ENCODE peak calls at places on chromosomes 7 and 10, in eight cellular contexts. One of them, this sample, is unnamed.

GRCh38 chr7:8260871-8261707 is 878 bp downstream of the ICA1 start:
- DNase-seq in SW 1271: no peak
- DNase-seq in NCI-H1436: peak
- DNase-seq in AG10803: no peak
- DNase-seq in A172: peak
- DNase-seq in endodermal cell: no peak
- DNase-seq in NCI-H510A: peak
- DNase-seq in HFF-Myc: no peak
- DNase-seq in this sample: peak

GRCh38 chr7:30934732-30935568 is 23.3 kb downstream of the AQP1 start:
- DNase-seq in SW 1271: no peak
- DNase-seq in NCI-H1436: no peak
- DNase-seq in AG10803: no peak
- DNase-seq in A172: no peak
- DNase-seq in endodermal cell: no peak
- DNase-seq in NCI-H510A: no peak
- DNase-seq in HFF-Myc: no peak
- DNase-seq in this sample: no peak

GRCh38 chr7:832968-833424 is 720 bp downstream of the SUN1 start:
- DNase-seq in SW 1271: no peak
- DNase-seq in NCI-H1436: no peak
- DNase-seq in AG10803: no peak
- DNase-seq in A172: no peak
- DNase-seq in endodermal cell: no peak
- DNase-seq in NCI-H510A: no peak
- DNase-seq in HFF-Myc: no peak
- DNase-seq in this sample: no peak

GRCh38 chr7:29194206-29194593 is 375 bp upstream of the CHN2 start:
- DNase-seq in SW 1271: no peak
- DNase-seq in NCI-H1436: peak
- DNase-seq in AG10803: no peak
- DNase-seq in A172: no peak
- DNase-seq in endodermal cell: peak
- DNase-seq in NCI-H510A: no peak
- DNase-seq in HFF-Myc: no peak
- DNase-seq in this sample: no peak

GRCh38 chr10:26046073-26046684 is 112.2 kb downstream of the MYO3A start:
- DNase-seq in SW 1271: no peak
- DNase-seq in NCI-H1436: no peak
- DNase-seq in AG10803: no peak
- DNase-seq in A172: no peak
- DNase-seq in endodermal cell: no peak
- DNase-seq in NCI-H510A: no peak
- DNase-seq in HFF-Myc: no peak
- DNase-seq in this sample: no peak

GRCh38 chr10:97278491-97278989 is 13.9 kb downstream of the ARHGAP19 start:
- DNase-seq in SW 1271: no peak
- DNase-seq in NCI-H1436: peak
- DNase-seq in AG10803: peak
- DNase-seq in A172: peak
- DNase-seq in endodermal cell: no peak
- DNase-seq in NCI-H510A: no peak
- DNase-seq in HFF-Myc: peak
- DNase-seq in this sample: no peak

GRCh38 chr10:64113796-64114195 is 592.6 kb downstream of the REEP3 start:
- DNase-seq in SW 1271: no peak
- DNase-seq in NCI-H1436: no peak
- DNase-seq in AG10803: no peak
- DNase-seq in A172: no peak
- DNase-seq in endodermal cell: peak
- DNase-seq in NCI-H510A: no peak
- DNase-seq in HFF-Myc: no peak
- DNase-seq in this sample: no peak

GRCh38 chr7:114662002-114662677 is 247.5 kb downstream of the FOXP2 start:
- DNase-seq in SW 1271: no peak
- DNase-seq in NCI-H1436: no peak
- DNase-seq in AG10803: no peak
- DNase-seq in A172: no peak
- DNase-seq in endodermal cell: no peak
- DNase-seq in NCI-H510A: no peak
- DNase-seq in HFF-Myc: no peak
- DNase-seq in this sample: no peak

GRCh38 chr10:115772606-115773005 is 500.4 kb downstream of the GFRA1 start:
- DNase-seq in SW 1271: no peak
- DNase-seq in NCI-H1436: no peak
- DNase-seq in AG10803: peak
- DNase-seq in A172: peak
- DNase-seq in endodermal cell: no peak
- DNase-seq in NCI-H510A: no peak
- DNase-seq in HFF-Myc: no peak
- DNase-seq in this sample: no peak

GRCh38 chr10:51301644-51302043 is 227.4 kb downstream of the PRKG1 start:
- DNase-seq in SW 1271: no peak
- DNase-seq in NCI-H1436: no peak
- DNase-seq in AG10803: peak
- DNase-seq in A172: no peak
- DNase-seq in endodermal cell: no peak
- DNase-seq in NCI-H510A: no peak
- DNase-seq in HFF-Myc: no peak
- DNase-seq in this sample: no peak

GRCh38 chr10:71753091-71753959 is 20.0 kb downstream of the VSIR start:
- DNase-seq in SW 1271: no peak
- DNase-seq in NCI-H1436: no peak
- DNase-seq in AG10803: no peak
- DNase-seq in A172: no peak
- DNase-seq in endodermal cell: no peak
- DNase-seq in NCI-H510A: no peak
- DNase-seq in HFF-Myc: no peak
- DNase-seq in this sample: no peak

GRCh38 chr10:80552151-80552646 is 14.5 kb downstream of the SH2D4B start:
- DNase-seq in SW 1271: no peak
- DNase-seq in NCI-H1436: no peak
- DNase-seq in AG10803: no peak
- DNase-seq in A172: no peak
- DNase-seq in endodermal cell: peak
- DNase-seq in NCI-H510A: peak
- DNase-seq in HFF-Myc: no peak
- DNase-seq in this sample: no peak

GRCh38 chr10:22244001-22244400 is 26.2 kb upstream of the EBLN1 start:
- DNase-seq in SW 1271: no peak
- DNase-seq in NCI-H1436: no peak
- DNase-seq in AG10803: no peak
- DNase-seq in A172: no peak
- DNase-seq in endodermal cell: peak
- DNase-seq in NCI-H510A: no peak
- DNase-seq in HFF-Myc: no peak
- DNase-seq in this sample: no peak

GRCh38 chr7:142934056-142934455 is 510 bp upstream of the TRPV5 start:
- DNase-seq in SW 1271: no peak
- DNase-seq in NCI-H1436: no peak
- DNase-seq in AG10803: no peak
- DNase-seq in A172: no peak
- DNase-seq in endodermal cell: no peak
- DNase-seq in NCI-H510A: no peak
- DNase-seq in HFF-Myc: no peak
- DNase-seq in this sample: no peak

This sample was measured in breast epithelium.